ENCODE peak calls at places on chromosomes 3 and 15, in ten cellular contexts. One of them, this sample, is unnamed.

GRCh38 chr3:128283429-128283828 is 130.1 kb downstream of the EEFSEC start:
- DNase-seq in cardiac fibroblast: no peak
- DNase-seq in Panc1: no peak
- DNase-seq in WERI-Rb-1: no peak
- DNase-seq in progenitor cell of endocrine pancreas: no peak
- DNase-seq in fibroblast of mammary gland: no peak
- DNase-seq in fibroblast of lung: no peak
- DNase-seq in A673: no peak
- DNase-seq in brain microvascular endothelial cell: no peak
- DNase-seq in AG10803: no peak
- DNase-seq in this sample: no peak

GRCh38 chr3:129627350-129628168 is 21.1 kb upstream of the PLXND1 start:
- DNase-seq in fibroblast of lung: peak
- DNase-seq in brain microvascular endothelial cell: peak
- DNase-seq in A673: peak
- DNase-seq in WERI-Rb-1: peak
- DNase-seq in progenitor cell of endocrine pancreas: peak
- DNase-seq in cardiac fibroblast: peak
- DNase-seq in AG10803: peak
- DNase-seq in Panc1: peak
- DNase-seq in fibroblast of mammary gland: peak
- DNase-seq in this sample: peak

GRCh38 chr3:131840151-131840797 is 194.5 kb downstream of the CPNE4 start:
- DNase-seq in brain microvascular endothelial cell: no peak
- DNase-seq in A673: peak
- DNase-seq in progenitor cell of endocrine pancreas: no peak
- DNase-seq in fibroblast of mammary gland: peak
- DNase-seq in Panc1: no peak
- DNase-seq in cardiac fibroblast: no peak
- DNase-seq in fibroblast of lung: peak
- DNase-seq in WERI-Rb-1: no peak
- DNase-seq in AG10803: peak
- DNase-seq in this sample: no peak

GRCh38 chr3:170947018-170947769 is 38.8 kb upstream of the EIF5A2 start:
- DNase-seq in AG10803: no peak
- DNase-seq in WERI-Rb-1: no peak
- DNase-seq in fibroblast of lung: no peak
- DNase-seq in cardiac fibroblast: no peak
- DNase-seq in brain microvascular endothelial cell: no peak
- DNase-seq in progenitor cell of endocrine pancreas: no peak
- DNase-seq in A673: no peak
- DNase-seq in fibroblast of mammary gland: no peak
- DNase-seq in Panc1: no peak
- DNase-seq in this sample: no peak

GRCh38 chr3:184354121-184354728 is 7.2 kb downstream of the CLCN2 start:
- DNase-seq in A673: peak
- DNase-seq in fibroblast of mammary gland: no peak
- DNase-seq in AG10803: no peak
- DNase-seq in Panc1: no peak
- DNase-seq in fibroblast of lung: no peak
- DNase-seq in brain microvascular endothelial cell: no peak
- DNase-seq in cardiac fibroblast: peak
- DNase-seq in WERI-Rb-1: peak
- DNase-seq in progenitor cell of endocrine pancreas: peak
- DNase-seq in this sample: no peak

GRCh38 chr3:66138336-66139234 is 82.2 kb upstream of the SLC25A26 start:
- DNase-seq in fibroblast of mammary gland: peak
- DNase-seq in WERI-Rb-1: peak
- DNase-seq in brain microvascular endothelial cell: peak
- DNase-seq in A673: peak
- DNase-seq in cardiac fibroblast: peak
- DNase-seq in progenitor cell of endocrine pancreas: peak
- DNase-seq in AG10803: peak
- DNase-seq in fibroblast of lung: peak
- DNase-seq in Panc1: no peak
- DNase-seq in this sample: no peak

GRCh38 chr15:61621146-61621545 is 392.0 kb upstream of the RORA start:
- DNase-seq in progenitor cell of endocrine pancreas: peak
- DNase-seq in WERI-Rb-1: peak
- DNase-seq in brain microvascular endothelial cell: no peak
- DNase-seq in fibroblast of lung: no peak
- DNase-seq in A673: peak
- DNase-seq in cardiac fibroblast: peak
- DNase-seq in fibroblast of mammary gland: peak
- DNase-seq in Panc1: no peak
- DNase-seq in AG10803: peak
- DNase-seq in this sample: no peak

GRCh38 chr15:53256043-53256442 is 465.9 kb upstream of the ONECUT1 start:
- DNase-seq in AG10803: no peak
- DNase-seq in A673: no peak
- DNase-seq in Panc1: no peak
- DNase-seq in cardiac fibroblast: no peak
- DNase-seq in fibroblast of mammary gland: no peak
- DNase-seq in progenitor cell of endocrine pancreas: no peak
- DNase-seq in WERI-Rb-1: no peak
- DNase-seq in fibroblast of lung: no peak
- DNase-seq in brain microvascular endothelial cell: no peak
- DNase-seq in this sample: no peak

GRCh38 chr3:155496206-155496605 is 202.7 kb upstream of the STRIT1 start:
- DNase-seq in AG10803: peak
- DNase-seq in cardiac fibroblast: no peak
- DNase-seq in WERI-Rb-1: no peak
- DNase-seq in brain microvascular endothelial cell: no peak
- DNase-seq in fibroblast of mammary gland: no peak
- DNase-seq in progenitor cell of endocrine pancreas: no peak
- DNase-seq in Panc1: no peak
- DNase-seq in fibroblast of lung: no peak
- DNase-seq in A673: no peak
- DNase-seq in this sample: no peak

GRCh38 chr15:89880727-89881126 is 13.1 kb downstream of the AP3S2 start:
- DNase-seq in brain microvascular endothelial cell: no peak
- DNase-seq in AG10803: no peak
- DNase-seq in fibroblast of lung: no peak
- DNase-seq in cardiac fibroblast: no peak
- DNase-seq in Panc1: no peak
- DNase-seq in WERI-Rb-1: no peak
- DNase-seq in progenitor cell of endocrine pancreas: no peak
- DNase-seq in fibroblast of mammary gland: no peak
- DNase-seq in A673: no peak
- DNase-seq in this sample: no peak
- TF ChIP-seq CTCF in brain microvascular endothelial cell: no peak
- TF ChIP-seq CTCF in AG10803: no peak
- TF ChIP-seq CTCF in fibroblast of lung: no peak
- TF ChIP-seq CTCF in cardiac fibroblast: no peak
- TF ChIP-seq CTCF in Panc1: no peak
- TF ChIP-seq CTCF in WERI-Rb-1: no peak
- TF ChIP-seq CTCF in progenitor cell of endocrine pancreas: no peak
- TF ChIP-seq CTCF in fibroblast of mammary gland: no peak
- TF ChIP-seq CTCF in A673: no peak
- TF ChIP-seq CTCF in this sample: no peak

DNA sequence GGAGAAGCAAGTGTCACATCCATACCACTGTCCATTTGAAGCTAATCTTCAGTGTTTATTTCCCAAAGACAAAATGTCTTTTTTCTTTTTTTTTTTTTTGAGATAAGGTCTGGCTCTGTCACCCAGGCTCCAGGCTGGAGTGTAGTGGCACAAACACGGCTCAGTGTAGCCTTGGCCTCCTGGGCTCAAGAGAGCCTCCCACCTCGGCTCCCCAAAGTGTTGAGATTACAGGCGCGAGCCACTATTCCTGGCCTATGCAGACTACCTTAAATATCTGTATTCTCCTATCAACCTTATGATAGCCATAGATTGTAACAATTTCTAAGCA is 27.7 kb upstream of the VPS33B start:
- DNase-seq in brain microvascular endothelial cell: no peak
- DNase-seq in fibroblast of lung: no peak
- DNase-seq in A673: no peak
- DNase-seq in Panc1: no peak
- DNase-seq in AG10803: no peak
- DNase-seq in WERI-Rb-1: no peak
- DNase-seq in cardiac fibroblast: no peak
- DNase-seq in progenitor cell of endocrine pancreas: no peak
- DNase-seq in fibroblast of mammary gland: no peak
- DNase-seq in this sample: no peak
- TF ChIP-seq CTCF in brain microvascular endothelial cell: no peak
- TF ChIP-seq CTCF in fibroblast of lung: no peak
- TF ChIP-seq CTCF in A673: no peak
- TF ChIP-seq CTCF in Panc1: no peak
- TF ChIP-seq CTCF in AG10803: no peak
- TF ChIP-seq CTCF in WERI-Rb-1: no peak
- TF ChIP-seq CTCF in cardiac fibroblast: no peak
- TF ChIP-seq CTCF in progenitor cell of endocrine pancreas: no peak
- TF ChIP-seq CTCF in fibroblast of mammary gland: no peak
- TF ChIP-seq CTCF in this sample: no peak

GRCh38 chr3:46695177-46695961 is 1.9 kb upstream of the ALS2CL start:
- DNase-seq in A673: peak
- DNase-seq in cardiac fibroblast: peak
- DNase-seq in fibroblast of mammary gland: peak
- DNase-seq in brain microvascular endothelial cell: no peak
- DNase-seq in fibroblast of lung: no peak
- DNase-seq in AG10803: no peak
- DNase-seq in Panc1: no peak
- DNase-seq in progenitor cell of endocrine pancreas: peak
- DNase-seq in WERI-Rb-1: peak
- DNase-seq in this sample: peak
- TF ChIP-seq CTCF in A673: peak
- TF ChIP-seq CTCF in cardiac fibroblast: no peak
- TF ChIP-seq CTCF in fibroblast of mammary gland: peak
- TF ChIP-seq CTCF in brain microvascular endothelial cell: peak
- TF ChIP-seq CTCF in fibroblast of lung: no peak
- TF ChIP-seq CTCF in AG10803: peak
- TF ChIP-seq CTCF in Panc1: peak
- TF ChIP-seq CTCF in progenitor cell of endocrine pancreas: peak
- TF ChIP-seq CTCF in WERI-Rb-1: peak
- TF ChIP-seq CTCF in this sample: peak

DNA sequence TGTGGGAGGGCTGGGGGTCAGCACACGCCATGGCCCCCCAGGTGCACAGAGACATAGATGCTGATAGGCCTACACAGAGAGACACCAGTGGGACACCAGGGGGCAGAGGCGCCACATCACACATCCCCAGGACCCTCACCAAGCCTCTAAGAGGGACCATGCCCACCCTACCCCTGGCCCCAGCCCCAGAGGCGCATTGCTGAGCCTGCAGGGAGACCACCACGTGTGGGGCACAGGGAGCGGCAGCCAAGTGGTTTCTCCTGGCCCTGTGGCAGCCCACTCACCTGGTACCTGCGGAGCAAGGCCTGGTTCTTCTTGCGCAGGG is 1.2 kb downstream of the CCDC9B start:
- DNase-seq in cardiac fibroblast: no peak
- DNase-seq in fibroblast of lung: no peak
- DNase-seq in brain microvascular endothelial cell: no peak
- DNase-seq in fibroblast of mammary gland: no peak
- DNase-seq in progenitor cell of endocrine pancreas: no peak
- DNase-seq in WERI-Rb-1: no peak
- DNase-seq in A673: no peak
- DNase-seq in AG10803: no peak
- DNase-seq in Panc1: no peak
- DNase-seq in this sample: no peak
- TF ChIP-seq CTCF in cardiac fibroblast: peak
- TF ChIP-seq CTCF in fibroblast of lung: no peak
- TF ChIP-seq CTCF in brain microvascular endothelial cell: peak
- TF ChIP-seq CTCF in fibroblast of mammary gland: no peak
- TF ChIP-seq CTCF in progenitor cell of endocrine pancreas: no peak
- TF ChIP-seq CTCF in WERI-Rb-1: peak
- TF ChIP-seq CTCF in A673: peak
- TF ChIP-seq CTCF in AG10803: peak
- TF ChIP-seq CTCF in Panc1: peak
- TF ChIP-seq CTCF in this sample: no peak

GRCh38 chr3:5731100-5731499 is 543.6 kb downstream of the EDEM1 start:
- DNase-seq in fibroblast of lung: no peak
- DNase-seq in cardiac fibroblast: no peak
- DNase-seq in A673: peak
- DNase-seq in brain microvascular endothelial cell: no peak
- DNase-seq in fibroblast of mammary gland: no peak
- DNase-seq in Panc1: no peak
- DNase-seq in WERI-Rb-1: no peak
- DNase-seq in AG10803: no peak
- DNase-seq in progenitor cell of endocrine pancreas: no peak
- DNase-seq in this sample: no peak
- TF ChIP-seq CTCF in fibroblast of lung: no peak
- TF ChIP-seq CTCF in cardiac fibroblast: no peak
- TF ChIP-seq CTCF in A673: peak
- TF ChIP-seq CTCF in brain microvascular endothelial cell: no peak
- TF ChIP-seq CTCF in fibroblast of mammary gland: no peak
- TF ChIP-seq CTCF in Panc1: no peak
- TF ChIP-seq CTCF in WERI-Rb-1: peak
- TF ChIP-seq CTCF in AG10803: no peak
- TF ChIP-seq CTCF in progenitor cell of endocrine pancreas: peak
- TF ChIP-seq CTCF in this sample: peak

DNA sequence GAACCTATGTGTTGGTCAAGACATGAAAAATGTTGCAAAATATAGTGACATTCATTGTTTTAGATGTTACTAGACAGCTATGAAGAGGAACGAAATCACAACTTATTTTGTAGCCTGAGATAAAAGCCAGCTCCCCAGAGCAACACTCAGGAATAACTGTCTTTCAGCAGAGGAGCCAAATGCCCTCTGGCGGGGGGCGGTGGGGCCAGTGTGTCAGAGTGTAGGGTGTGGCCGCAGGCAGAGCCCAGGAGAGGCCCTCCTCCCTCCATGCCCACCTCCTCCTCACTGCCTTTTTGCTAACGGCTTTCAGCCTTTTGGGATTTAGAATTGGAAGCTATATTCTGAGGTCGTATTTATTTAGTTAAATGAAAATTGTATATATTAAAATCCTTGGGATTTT is 16.9 kb downstream of the APOD start:
- DNase-seq in cardiac fibroblast: no peak
- DNase-seq in fibroblast of mammary gland: no peak
- DNase-seq in WERI-Rb-1: no peak
- DNase-seq in A673: no peak
- DNase-seq in fibroblast of lung: no peak
- DNase-seq in progenitor cell of endocrine pancreas: no peak
- DNase-seq in Panc1: no peak
- DNase-seq in brain microvascular endothelial cell: no peak
- DNase-seq in AG10803: no peak
- DNase-seq in this sample: no peak
- TF ChIP-seq CTCF in cardiac fibroblast: no peak
- TF ChIP-seq CTCF in fibroblast of mammary gland: no peak
- TF ChIP-seq CTCF in WERI-Rb-1: no peak
- TF ChIP-seq CTCF in A673: no peak
- TF ChIP-seq CTCF in fibroblast of lung: no peak
- TF ChIP-seq CTCF in progenitor cell of endocrine pancreas: no peak
- TF ChIP-seq CTCF in Panc1: no peak
- TF ChIP-seq CTCF in brain microvascular endothelial cell: no peak
- TF ChIP-seq CTCF in AG10803: no peak
- TF ChIP-seq CTCF in this sample: no peak

GRCh38 chr15:72585659-72586058 is 68.8 kb upstream of the GOLGA6B start:
- DNase-seq in cardiac fibroblast: peak
- DNase-seq in WERI-Rb-1: peak
- DNase-seq in AG10803: peak
- DNase-seq in brain microvascular endothelial cell: peak
- DNase-seq in fibroblast of lung: peak
- DNase-seq in Panc1: no peak
- DNase-seq in progenitor cell of endocrine pancreas: no peak
- DNase-seq in A673: peak
- DNase-seq in fibroblast of mammary gland: peak
- DNase-seq in this sample: no peak
- TF ChIP-seq CTCF in cardiac fibroblast: peak
- TF ChIP-seq CTCF in WERI-Rb-1: peak
- TF ChIP-seq CTCF in AG10803: peak
- TF ChIP-seq CTCF in brain microvascular endothelial cell: peak
- TF ChIP-seq CTCF in fibroblast of lung: peak
- TF ChIP-seq CTCF in Panc1: peak
- TF ChIP-seq CTCF in progenitor cell of endocrine pancreas: no peak
- TF ChIP-seq CTCF in A673: peak
- TF ChIP-seq CTCF in fibroblast of mammary gland: peak
- TF ChIP-seq CTCF in this sample: no peak

GRCh38 chr15:40782609-40783227 is 12.9 kb downstream of the C15orf62 start:
- DNase-seq in fibroblast of mammary gland: no peak
- DNase-seq in Panc1: peak
- DNase-seq in brain microvascular endothelial cell: no peak
- DNase-seq in progenitor cell of endocrine pancreas: peak
- DNase-seq in fibroblast of lung: peak
- DNase-seq in WERI-Rb-1: peak
- DNase-seq in A673: peak
- DNase-seq in cardiac fibroblast: no peak
- DNase-seq in AG10803: no peak
- DNase-seq in this sample: peak
- TF ChIP-seq CTCF in fibroblast of mammary gland: peak
- TF ChIP-seq CTCF in Panc1: peak
- TF ChIP-seq CTCF in brain microvascular endothelial cell: peak
- TF ChIP-seq CTCF in progenitor cell of endocrine pancreas: peak
- TF ChIP-seq CTCF in fibroblast of lung: no peak
- TF ChIP-seq CTCF in WERI-Rb-1: peak
- TF ChIP-seq CTCF in A673: peak
- TF ChIP-seq CTCF in cardiac fibroblast: peak
- TF ChIP-seq CTCF in AG10803: peak
- TF ChIP-seq CTCF in this sample: peak